ENCODE peak calls at places on chromosomes 2 and 18, in seven cellular contexts. N is CD8-positive, alpha-beta T cell; E is suprapubic skin; O is iPS DF 6.9; F is neural progenitor cell; Q is DND-41; R is IMR-90. P is an unnamed sample.

GRCh38 chr2:146990311-146990781 is 854.5 kb upstream of the ACVR2A start:
- DNase-seq in N (no peak), E (no peak), O (no peak), F (no peak), Q (no peak), R (peak; percentile 26), P (no peak)

GRCh38 chr2:4992226-4992625 is 700.0 kb upstream of the SOX11 start:
- DNase-seq in N (no peak), E (no peak), O (no peak), F (peak; percentile 16), Q (no peak), R (no peak), P (no peak)

GRCh38 chr2:233408366-233409285 is 54.3 kb downstream of the DGKD start:
- DNase-seq in N (peak; percentile 48), E (no peak), O (no peak), F (no peak), Q (no peak), R (no peak), P (no peak)

GRCh38 chr18:54392621-54393023 is 34.9 kb downstream of the C18orf54 start:
- DNase-seq in N (no peak), E (no peak), O (peak; percentile 47), F (peak; percentile 74), Q (no peak), R (peak; percentile 63), P (no peak)

GRCh38 chr2:172079838-172080640 is 5.3 kb upstream of the DLX1 start:
- DNase-seq in N (no peak), E (no peak), O (no peak), F (peak; percentile 38), Q (no peak), R (peak; percentile 22), P (no peak)

GRCh38 chr2:10344105-10345066 is 41.7 kb downstream of the HPCAL1 start:
- DNase-seq in N (no peak), E (no peak), O (no peak), F (no peak), Q (no peak), R (peak; percentile 49), P (no peak)

GRCh38 chr2:39991298-39991697 is 212.2 kb upstream of the THUMPD2 start:
- DNase-seq in N (no peak), E (no peak), O (no peak), F (no peak), Q (no peak), R (peak; percentile 59), P (no peak)

GRCh38 chr2:69116438-69116837 is 103.5 kb downstream of the ANTXR1 start:
- DNase-seq in N (no peak), E (no peak), O (no peak), F (no peak), Q (no peak), R (peak; percentile 50), P (no peak)

GRCh38 chr2:43083710-43084698 is 142.4 kb downstream of the ZFP36L2 start:
- DNase-seq in N (no peak), E (no peak), O (no peak), F (peak; percentile 64), Q (peak; percentile 81), R (peak; percentile 55), P (no peak)

GRCh38 chr2:109690822-109691541 is 76.8 kb downstream of the SOWAHC start:
- DNase-seq in N (no peak), E (peak; percentile 63), O (no peak), F (no peak), Q (no peak), R (peak; percentile 22), P (no peak)

GRCh38 chr2:45570671-45571334 is 40.3 kb downstream of the SRBD1 start:
- DNase-seq in N (no peak), E (no peak), O (no peak), F (peak; percentile 6), Q (no peak), R (peak; percentile 32), P (no peak)

GRCh38 chr2:61969376-61969775 is 63.9 kb downstream of the COMMD1 start:
- DNase-seq in N (no peak), E (no peak), O (no peak), F (no peak), Q (no peak), R (no peak), P (no peak)

DNA sequence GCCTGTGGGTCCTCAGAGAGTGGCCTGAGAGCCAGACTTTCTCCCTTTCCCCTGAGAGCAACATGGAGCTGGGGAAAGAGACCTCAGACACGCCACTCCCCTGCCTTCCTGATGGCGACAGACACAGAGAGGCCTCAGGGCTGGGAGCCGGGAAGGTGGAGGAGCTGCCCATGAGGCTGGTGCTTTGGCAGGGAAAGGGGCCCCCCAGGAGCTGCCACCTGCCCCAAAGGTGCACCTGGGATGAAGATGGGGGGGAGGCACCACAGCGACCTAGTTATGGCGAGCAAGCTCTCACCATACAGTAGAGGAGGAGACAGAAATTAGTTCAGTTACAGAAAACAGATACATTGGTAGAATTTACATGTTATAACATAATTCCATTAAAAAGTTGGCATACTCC is 80.7 kb upstream of the PXDN start:
- DNase-seq in N (no peak), E (no peak), O (no peak), F (no peak), Q (no peak), R (no peak), P (no peak)
- H3K27ac ChIP-seq in N (no peak overlapping the region), E (no peak overlapping the region), O (no peak overlapping the region), F (no peak overlapping the region), Q (no peak overlapping the region), R (no peak overlapping the region), P (peak overlapping the region; percentile 94)

DNA sequence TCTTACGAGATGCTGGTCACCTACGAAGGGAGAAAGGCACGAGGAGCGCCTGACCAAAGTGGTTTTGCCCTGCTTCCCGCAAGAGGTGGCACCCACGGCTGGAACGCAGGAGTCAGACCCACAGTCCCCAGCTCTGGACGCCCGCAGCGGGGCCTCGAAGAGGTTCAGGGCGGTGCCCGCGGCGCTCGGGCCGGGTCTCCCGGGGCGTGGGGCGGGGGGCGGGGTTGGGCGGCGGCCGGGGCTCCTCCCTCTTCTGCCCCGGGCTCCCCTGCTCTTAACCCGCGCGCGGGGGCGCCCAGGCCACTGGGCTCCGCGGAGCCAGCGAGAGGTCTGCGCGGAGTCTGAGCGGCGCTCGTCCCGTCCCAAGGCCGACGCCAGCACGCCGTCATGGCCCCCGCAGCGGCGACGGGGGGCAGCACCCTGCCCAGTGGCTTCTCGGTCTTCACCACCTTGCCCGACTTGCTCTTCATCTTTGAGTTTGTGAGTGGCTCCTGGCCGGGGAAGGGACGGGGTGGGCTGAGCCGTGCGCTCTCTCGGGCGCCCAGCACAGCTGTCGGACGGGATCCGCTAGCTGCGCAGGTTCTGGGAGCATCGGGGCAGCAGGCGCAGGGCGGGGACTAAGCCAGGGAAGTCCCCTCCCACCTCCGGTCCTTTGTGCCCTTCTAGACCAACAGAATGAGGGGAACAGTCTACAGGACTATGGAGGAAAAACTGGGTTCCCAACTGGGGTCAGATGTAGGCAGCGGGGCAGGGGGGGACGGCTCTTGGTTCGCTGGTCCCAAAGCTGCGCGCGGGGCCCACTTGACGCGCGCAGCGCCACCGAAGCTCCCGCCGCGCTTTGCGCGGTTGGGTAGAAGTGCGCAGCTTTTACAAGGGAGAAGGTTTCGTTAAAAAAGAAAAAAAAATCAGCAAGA is at the start of gene MAL:
- DNase-seq in N (peak; percentile 85), E (no peak), O (peak; percentile 22), F (peak; percentile 31), Q (peak; percentile 82), R (no peak), P (no peak)
- H3K27ac ChIP-seq in N (peak within 1 kb of the TSS; percentile 71), E (no peak within 1 kb of the TSS), O (no peak within 1 kb of the TSS), F (no peak within 1 kb of the TSS), Q (peak within 1 kb of the TSS; percentile 80), R (no peak within 1 kb of the TSS), P (peak within 1 kb of the TSS; percentile 71)

GRCh38 chr18:69469444-69469919 is 68.8 kb downstream of the DOK6 start:
- DNase-seq in N (no peak), E (no peak), O (no peak), F (peak; percentile 40), Q (peak; percentile 31), R (no peak), P (no peak)
- H3K27ac ChIP-seq in N (no peak overlapping the region), E (no peak overlapping the region), O (no peak overlapping the region), F (no peak overlapping the region), Q (no peak overlapping the region), R (no peak overlapping the region), P (no peak overlapping the region)

GRCh38 chr2:237714690-237715458 is 83.7 kb upstream of the RBM44 start:
- DNase-seq in N (no peak), E (no peak), O (no peak), F (peak; percentile 61), Q (no peak), R (peak; percentile 66), P (no peak)
- H3K27ac ChIP-seq in N (no peak overlapping the region), E (peak overlapping the region; percentile 67), O (no peak overlapping the region), F (no peak overlapping the region), Q (no peak overlapping the region), R (peak overlapping the region; percentile 36), P (peak overlapping the region; percentile 41)

GRCh38 chr2:100417745-100418090 is 250 bp upstream of the CHST10 start:
- DNase-seq in N (no peak), E (no peak), O (no peak), F (no peak), Q (no peak), R (no peak), P (no peak)
- H3K27ac ChIP-seq in N (no peak overlapping the region), E (peak overlapping the region; percentile 70), O (no peak overlapping the region), F (peak overlapping the region; percentile 26), Q (peak overlapping the region; percentile 71), R (peak overlapping the region; percentile 47), P (peak overlapping the region; percentile 79)

DNA sequence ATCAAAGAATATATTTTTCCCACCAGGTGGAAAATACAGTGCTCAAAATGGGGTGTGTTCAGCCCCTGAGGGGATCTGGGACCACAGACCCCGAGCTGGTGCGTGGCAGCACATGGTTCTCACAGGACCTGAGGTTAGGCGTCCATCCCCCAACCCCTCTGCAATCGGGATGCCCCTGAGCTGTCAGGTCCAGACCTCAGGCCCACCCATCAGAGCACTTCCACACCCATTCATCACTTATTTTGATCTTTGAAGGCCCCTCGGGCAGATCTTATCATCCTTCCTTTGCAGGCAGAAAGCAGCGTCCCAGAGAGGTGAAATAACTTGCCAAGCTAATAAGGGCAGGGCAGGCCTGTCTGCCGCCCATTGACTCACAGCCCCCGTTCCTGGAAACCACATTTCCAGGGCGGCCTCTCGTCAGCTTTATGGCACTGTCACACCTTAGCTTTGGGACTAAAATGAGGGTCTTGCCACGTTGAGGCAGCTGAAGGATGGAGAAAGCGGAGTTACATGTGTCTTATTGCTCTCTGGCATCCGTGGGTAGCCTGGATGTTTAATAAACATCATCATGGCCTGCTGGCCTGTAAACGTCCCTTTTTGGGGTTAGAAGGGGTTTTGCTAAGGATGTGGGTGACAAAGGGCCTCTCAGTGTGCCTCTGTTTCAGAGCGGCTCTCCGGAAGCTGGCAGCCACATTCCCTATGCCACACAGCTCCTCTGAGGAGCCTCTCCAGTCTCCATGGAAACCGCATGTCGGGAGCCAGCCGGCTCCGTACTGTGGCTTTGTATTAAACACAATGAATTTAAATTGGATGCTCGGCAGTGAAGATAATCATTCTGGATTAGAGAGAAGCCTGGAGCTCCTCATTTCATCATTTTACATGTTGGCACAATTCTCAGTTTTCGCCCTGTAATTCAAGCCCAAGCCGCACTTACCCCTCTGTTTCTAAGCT is 58.3 kb upstream of the MAPRE3 start:
- DNase-seq in N (no peak), E (no peak), O (no peak), F (peak; percentile 96), Q (no peak), R (no peak), P (no peak)
- H3K27ac ChIP-seq in N (no peak overlapping the region), E (no peak overlapping the region), O (no peak overlapping the region), F (peak overlapping the region; percentile 95), Q (no peak overlapping the region), R (no peak overlapping the region), P (no peak overlapping the region)

P was measured in coronary artery.